ENCODE peak calls at places on chromosomes 5 and 9, in nine cellular contexts. I, U, B, K, E, F, Q, X and G are unnamed samples.

GRCh38 chr9:123329329-123329955 is 26.6 kb upstream of the CRB2 start:
- ATAC-seq in B (peak; percentile 54), X (peak; percentile 37), Q (no peak), I (no peak), E (peak; percentile 89), K (no peak), F (peak; percentile 14), U (no peak), G (no peak)

GRCh38 chr5:112861638-112861985 is 525 bp downstream of the SRP19 start:
- ATAC-seq in K (no peak), Q (peak; percentile 2), E (peak; percentile 8), B (no peak), U (no peak), X (no peak), F (no peak), I (no peak), G (no peak)

GRCh38 chr9:106947097-106947496 is 84.1 kb downstream of the ZNF462 start:
- ATAC-seq in B (no peak), F (no peak), X (no peak), E (no peak), U (no peak), K (no peak), Q (no peak), I (no peak), G (no peak)

GRCh38 chr5:116577064-116577788 is 2.6 kb upstream of the SEMA6A start:
- ATAC-seq in X (peak; percentile 59), E (no peak), Q (no peak), B (peak; percentile 85), U (peak; percentile 16), K (no peak), F (no peak), I (no peak), G (peak; percentile 70)

GRCh38 chr5:116372931-116373597 is 201.6 kb downstream of the SEMA6A start:
- ATAC-seq in U (no peak), B (peak; percentile 43), K (no peak), E (no peak), X (peak; percentile 64), F (no peak), I (no peak), Q (no peak), G (no peak)

GRCh38 chr5:124287813-124288212 is 458.6 kb downstream of the ZNF608 start:
- ATAC-seq in B (no peak), U (no peak), E (no peak), I (no peak), Q (no peak), K (no peak), F (no peak), X (no peak), G (no peak)

GRCh38 chr5:134037160-134037559 is 32.4 kb upstream of the VDAC1 start:
- ATAC-seq in U (no peak), I (no peak), K (no peak), E (peak; percentile 44), F (no peak), B (no peak), X (no peak), Q (no peak), G (no peak)

GRCh38 chr5:84487963-84488362 is 103.3 kb upstream of the EDIL3 start:
- ATAC-seq in Q (peak; percentile 38), E (no peak), U (no peak), B (no peak), X (no peak), I (no peak), F (peak; percentile 72), K (no peak), G (no peak)

GRCh38 chr9:82021198-82021597 is 32.6 kb downstream of the SPATA31D1 start:
- ATAC-seq in K (no peak), F (peak; percentile 68), Q (peak; percentile 68), E (no peak), X (no peak), I (no peak), U (no peak), B (no peak), G (no peak)

GRCh38 chr5:62594364-62594984 is 15.9 kb downstream of the LRRC70 start:
- ATAC-seq in B (no peak), I (no peak), Q (no peak), K (no peak), F (no peak), E (peak; percentile 50), U (no peak), X (no peak), G (no peak)

GRCh38 chr5:5826911-5827310 is 404.4 kb downstream of the ICE1 start:
- ATAC-seq in B (no peak), K (no peak), E (no peak), Q (no peak), X (no peak), F (no peak), I (no peak), U (no peak), G (no peak)

GRCh38 chr5:109612278-109612905 is 77.3 kb upstream of the MAN2A1 start:
- ATAC-seq in K (no peak), U (no peak), B (no peak), E (no peak), Q (no peak), F (no peak), X (no peak), I (no peak), G (no peak)

GRCh38 chr5:173243808-173244305 is 8.9 kb upstream of the NKX2-5 start:
- ATAC-seq in K (no peak), E (no peak), Q (no peak), I (no peak), F (peak; percentile 11), X (no peak), B (no peak), U (no peak), G (no peak)

GRCh38 chr5:180801596-180802324 is 846 bp downstream of the MGAT1 start:
- ATAC-seq in X (no peak), E (peak; percentile 33), I (no peak), Q (peak; percentile 15), B (no peak), F (peak; percentile 1), K (peak; percentile 28), U (peak; percentile 2), G (no peak)

GRCh38 chr9:137673871-137674270 is 55.1 kb downstream of the EHMT1 start:
- ATAC-seq in U (no peak), I (no peak), F (peak; percentile 6), K (no peak), E (no peak), X (no peak), Q (no peak), B (no peak), G (no peak)

GRCh38 chr5:137621306-137621705 is 114.6 kb downstream of the KLHL3 start:
- ATAC-seq in K (no peak), U (no peak), F (no peak), E (no peak), X (no peak), B (no peak), I (no peak), Q (no peak), G (no peak)